ENCODE peak calls at places on chromosomes 1 and 21, in four cellular contexts. W is K562, J is H1, F is GM12878. A is an unnamed sample. For H3K4me1, the result is how much of the 10 kb centered on the place peaks cover.

GRCh38 chr1:19754482-19754881 is 45.2 kb downstream of the TMCO4 start:
- DNase-seq in W (no peak), J (no peak), F (no peak), A (no peak)

GRCh38 chr1:36258960-36259344 is 34.7 kb downstream of the THRAP3 start:
- DNase-seq in W (no peak), J (no peak), F (no peak), A (no peak)

GRCh38 chr1:177328251-177328650 is 157.5 kb downstream of the BRINP2 start:
- DNase-seq in W (no peak), J (no peak), F (no peak), A (no peak)

GRCh38 chr1:229344139-229344538 is 1.3 kb upstream of the CCSAP start:
- DNase-seq in W (no peak), J (no peak), F (no peak), A (no peak)

GRCh38 chr1:56816909-56817308 is 2.3 kb downstream of the FYB2 start:
- DNase-seq in W (no peak), J (no peak), F (no peak), A (peak)

GRCh38 chr1:162285149-162285561 is 91.5 kb downstream of the SPATA46 start:
- DNase-seq in W (no peak), J (no peak), F (no peak), A (peak)

GRCh38 chr1:65872258-65872657 is 79.6 kb downstream of the PDE4B start:
- DNase-seq in W (no peak), J (no peak), F (no peak), A (no peak)

GRCh38 chr1:210691039-210691438 is 362.3 kb downstream of the HHAT start:
- DNase-seq in W (no peak), J (no peak), F (no peak), A (no peak)

GRCh38 chr1:223707270-223708000 is 4.9 kb upstream of the CAPN2 start:
- DNase-seq in W (peak), J (no peak), F (no peak), A (peak)

GRCh38 chr21:45973475-45974072 is 8.0 kb upstream of the COL6A1 start:
- DNase-seq in W (peak), J (no peak), F (no peak), A (peak)

GRCh38 chr1:101235696-101236545 is 898 bp upstream of the S1PR1 start:
- DNase-seq in W (peak), J (no peak), F (peak), A (no peak)

GRCh38 chr1:90417139-90417538 is 300.0 kb downstream of the BARHL2 start:
- DNase-seq in W (no peak), J (no peak), F (no peak), A (no peak)

GRCh38 chr21:42176864-42177263 is 42.1 kb upstream of the ABCG1 start:
- DNase-seq in W (no peak), J (no peak), F (no peak), A (no peak)

GRCh38 chr1:109198043-109198695 is 15.5 kb upstream of the SARS1 start:
- DNase-seq in W (peak), J (no peak), F (no peak), A (no peak)

GRCh38 chr1:113976609-113977278 is 2.5 kb upstream of the OLFML3 start:
- DNase-seq in W (peak), J (peak), F (no peak), A (peak)

GRCh38 chr1:55067022-55067781 is 27.9 kb downstream of the PCSK9 start:
- DNase-seq in W (no peak), J (no peak), F (no peak), A (no peak)

GRCh38 chr1:224747578-224747977 is 131.5 kb downstream of the CNIH3 start:
- DNase-seq in W (no peak), J (no peak), F (no peak), A (no peak)

GRCh38 chr1:97739596-97740103 is 181.2 kb downstream of the DPYD start:
- DNase-seq in W (no peak), J (no peak), F (no peak), A (no peak)

GRCh38 chr1:75615664-75616435 is 4.9 kb upstream of the SLC44A5 start:
- DNase-seq in W (peak), J (no peak), F (no peak), A (no peak)

GRCh38 chr1:42931911-42932422 is 26.7 kb downstream of the SLC2A1 start:
- DNase-seq in W (peak), J (no peak), F (peak), A (no peak)

GRCh38 chr1:116115476-116115875 is 4.3 kb downstream of the MAB21L3 start:
- DNase-seq in W (no peak), J (no peak), F (no peak), A (no peak)

GRCh38 chr21:26432410-26432809 is 140.7 kb downstream of the CYYR1 start:
- DNase-seq in W (no peak), J (no peak), F (no peak), A (no peak)

GRCh38 chr1:75673399-75673798 is 51.1 kb upstream of the ACADM start:
- DNase-seq in W (peak), J (no peak), F (no peak), A (no peak)

GRCh38 chr1:18943162-18943561 is 13.3 kb downstream of the IFFO2 start:
- DNase-seq in W (no peak), J (no peak), F (no peak), A (no peak)

GRCh38 chr1:116833655-116834054 is 76.1 kb upstream of the PTGFRN start:
- DNase-seq in W (no peak), J (no peak), F (no peak), A (no peak)

GRCh38 chr1:223844962-223845809 is 561 bp downstream of the TP53BP2 start:
- DNase-seq in W (peak), J (no peak), F (no peak), A (peak)

GRCh38 chr1:8790987-8791386 is 26.5 kb downstream of the RERE start:
- DNase-seq in W (peak), J (no peak), F (no peak), A (no peak)

GRCh38 chr1:164644774-164645634 is 86.0 kb downstream of the PBX1 start:
- DNase-seq in W (no peak), J (no peak), F (no peak), A (no peak)

GRCh38 chr1:39789571-39790110 is 976 bp upstream of the BMP8B start:
- DNase-seq in W (no peak), J (no peak), F (no peak), A (no peak)

GRCh38 chr1:93774707-93775106 is 93.1 kb upstream of the BCAR3 start:
- DNase-seq in W (no peak), J (no peak), F (no peak), A (no peak)

GRCh38 chr1:233328661-233329498 is 1.4 kb downstream of the MAP3K21 start:
- DNase-seq in W (no peak), J (no peak), F (no peak), A (no peak)
- H3K4me1 ChIP-seq in W (under half), J (under half), F (under half), A (under half)

GRCh38 chr1:25562101-25562927 is 18.9 kb downstream of the LDLRAP1 start:
- DNase-seq in W (peak), J (no peak), F (peak), A (peak)

GRCh38 chr1:25565188-25565591 is 21.8 kb downstream of the LDLRAP1 start:
- DNase-seq in W (no peak), J (no peak), F (no peak), A (no peak)

GRCh38 chr1:25562928-25563283 is 19.5 kb downstream of the LDLRAP1 start:
- DNase-seq in W (no peak), J (no peak), F (no peak), A (no peak)

GRCh38 chr1:25564777-25565176 is 21.4 kb downstream of the LDLRAP1 start:
- DNase-seq in W (no peak), J (no peak), F (no peak), A (no peak)

GRCh38 chr1:25563330-25564215 is 20.2 kb downstream of the LDLRAP1 start:
- DNase-seq in W (no peak), J (no peak), F (no peak), A (no peak)
- TF ChIP-seq CEBPB in W (no peak), J (no peak), F (no peak), A (no peak)

GRCh38 chr1:168092566-168093355 is 44.0 kb downstream of the GPR161 start:
- DNase-seq in W (peak), J (no peak), F (no peak), A (peak)
- TF ChIP-seq TAF1 in W (no peak), J (no peak), F (no peak), A (no peak)

GRCh38 chr1:53567458-53568250 is 108.5 kb downstream of the DMRTB1 start:
- DNase-seq in W (no peak), J (no peak), F (no peak), A (no peak)
- H3K4me1 ChIP-seq in W (under half), J (under half), F (under half), A (under half)

GRCh38 chr1:185096531-185096930 is 51.2 kb downstream of the RNF2 start:
- DNase-seq in W (no peak), J (no peak), F (no peak), A (no peak)

GRCh38 chr1:185087101-185087500 is 41.7 kb downstream of the RNF2 start:
- DNase-seq in W (no peak), J (no peak), F (no peak), A (no peak)

GRCh38 chr1:185091480-185091879 is 46.1 kb downstream of the RNF2 start:
- DNase-seq in W (no peak), J (no peak), F (no peak), A (no peak)
- TF ChIP-seq CEBPB in W (no peak), J (no peak), F (no peak), A (no peak)

GRCh38 chr21:38343691-38344090 is 86.9 kb downstream of the KCNJ15 start:
- DNase-seq in W (no peak), J (no peak), F (no peak), A (no peak)
- TF ChIP-seq TAF1 in W (no peak), J (no peak), F (no peak), A (no peak)

GRCh38 chr1:154998201-154998780 is 4.3 kb upstream of the ZBTB7B start:
- DNase-seq in W (no peak), J (no peak), F (no peak), A (no peak)

GRCh38 chr1:154994269-154994977 is 1.0 kb downstream of the LENEP start:
- DNase-seq in W (peak), J (no peak), F (no peak), A (no peak)

GRCh38 chr1:154998818-154999650 is 3.6 kb upstream of the ZBTB7B start:
- DNase-seq in W (peak), J (no peak), F (peak), A (no peak)

GRCh38 chr1:154999651-155000474 is 2.7 kb upstream of the ZBTB7B start:
- DNase-seq in W (peak), J (no peak), F (no peak), A (peak)

DNA sequence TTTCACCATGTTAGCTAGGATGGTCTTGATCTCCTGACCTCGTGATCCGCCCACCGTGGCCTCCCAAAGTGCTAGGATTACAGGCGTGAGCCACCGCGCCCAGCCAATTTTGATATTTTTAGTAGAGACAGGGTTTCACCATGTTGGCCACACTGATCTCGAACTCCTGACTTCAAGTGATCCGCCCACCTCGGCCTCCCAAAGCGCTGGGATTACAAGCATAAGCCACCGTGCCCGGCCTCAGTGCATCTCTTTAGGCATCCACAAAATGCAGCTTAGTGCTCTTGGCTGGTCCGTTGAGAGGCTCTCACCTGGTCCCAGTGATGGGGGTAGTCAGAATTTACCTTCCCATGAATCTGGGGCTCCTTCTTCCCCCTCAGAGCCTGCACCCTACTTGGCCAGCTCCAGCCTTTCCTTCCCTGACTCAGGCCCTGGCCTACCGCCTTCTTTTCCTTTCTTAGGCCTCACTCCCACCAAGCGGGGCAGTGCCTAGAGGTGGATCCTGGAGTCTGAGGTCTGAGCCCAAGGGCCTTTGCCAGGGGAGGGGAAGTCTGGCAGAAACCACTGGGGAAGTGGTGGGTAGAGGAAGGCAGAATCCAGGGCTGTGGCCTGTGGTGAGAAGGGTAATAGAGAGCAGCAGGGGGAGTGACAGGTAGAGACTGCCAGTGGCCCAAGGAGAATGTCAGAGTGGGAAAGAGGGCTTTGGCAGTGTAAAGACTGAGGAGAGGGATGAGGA is 3.7 kb downstream of the LENEP start:
- DNase-seq in W (no peak), J (no peak), F (no peak), A (no peak)
- H3K4me1 ChIP-seq in W (under half), J (under half), F (under half), A (under half)

GRCh38 chr1:7592120-7592798 is 178.8 kb upstream of the VAMP3 start:
- DNase-seq in W (no peak), J (no peak), F (no peak), A (no peak)
- TF ChIP-seq CEBPB in W (no peak), J (no peak), F (no peak), A (no peak)

GRCh38 chr21:38959686-38960049 is 153.9 kb downstream of the ETS2 start:
- DNase-seq in W (no peak), J (no peak), F (no peak), A (no peak)
- TF ChIP-seq TAF1 in W (no peak), J (no peak), F (no peak), A (no peak)

GRCh38 chr1:227761621-227762230 is 26.5 kb downstream of the SNAP47 start:
- DNase-seq in W (no peak), J (no peak), F (no peak), A (no peak)
- H3K4me1 ChIP-seq in W (under half), J (under half), F (under half), A (under half)

A was measured in HepG2.